ENCODE peak calls at places on chromosomes 4 and X, in five cellular contexts. C, L, H, G and B are unnamed samples.

GRCh38 chr4:150581206-150581605 is 745 bp upstream of the MAB21L2 start:
- DNase-seq in C (no peak), L (no peak), H (no peak), G (no peak), B (no peak)

GRCh38 chr4:182975806-182976205 is 58.6 kb upstream of the DCTD start:
- DNase-seq in C (no peak), L (no peak), H (no peak), G (peak; percentile 67), B (peak; percentile 62)

GRCh38 chr4:52957791-52958190 is 95.7 kb downstream of the RASL11B start:
- DNase-seq in C (no peak), L (no peak), H (no peak), G (no peak), B (no peak)

GRCh38 chr4:38804654-38805295 is at the start of gene TLR1:
- DNase-seq in C (no peak), L (no peak), H (no peak), G (peak; percentile 35), B (peak; percentile 46)

GRCh38 chrX:101057095-101057714 is 5.3 kb upstream of the TRMT2B start:
- DNase-seq in C (no peak), L (no peak), H (no peak), G (no peak), B (no peak)

GRCh38 chr4:142818009-142818408 is 28.1 kb downstream of the INPP4B start:
- DNase-seq in C (no peak), L (no peak), H (no peak), G (peak; percentile 16), B (no peak)

GRCh38 chr4:8303081-8303480 is 33.5 kb downstream of the HTRA3 start:
- DNase-seq in C (peak; percentile 14), L (no peak), H (peak; percentile 24), G (no peak), B (no peak)

GRCh38 chr4:7784131-7784870 is 155.4 kb downstream of the AFAP1 start:
- DNase-seq in C (peak; percentile 52), L (no peak), H (no peak), G (no peak), B (no peak)

GRCh38 chrX:53239474-53239873 is 14.5 kb upstream of the KDM5C start:
- DNase-seq in C (no peak), L (no peak), H (peak; percentile 81), G (no peak), B (no peak)

GRCh38 chr4:3363411-3364141 is 70.8 kb downstream of the RGS12 start:
- DNase-seq in C (no peak), L (peak; percentile 19), H (no peak), G (no peak), B (no peak)

GRCh38 chr4:190020790-190021717 is 6.0 kb downstream of the FRG2 start:
- DNase-seq in C (no peak), L (peak; percentile 52), H (peak; percentile 88), G (no peak), B (no peak)

GRCh38 chr4:110049951-110050925 is 137.6 kb downstream of the EGF start:
- DNase-seq in C (no peak), L (peak; percentile 62), H (peak; percentile 79), G (no peak), B (peak; percentile 15)

GRCh38 chr4:2247128-2248043 is 5.5 kb upstream of the HAUS3 start:
- DNase-seq in C (no peak), L (peak; percentile 54), H (peak; percentile 41), G (no peak), B (no peak)

GRCh38 chr4:55396305-55397023 is 707 bp downstream of the TMEM165 start:
- DNase-seq in C (no peak), L (peak; percentile 64), H (peak; percentile 79), G (no peak), B (no peak)

GRCh38 chr4:986428-986948 is 356 bp upstream of the IDUA start:
- DNase-seq in C (no peak), L (no peak), H (no peak), G (no peak), B (no peak)

GRCh38 chrX:112536544-112536943 is 143.2 kb downstream of the LHFPL1 start:
- DNase-seq in C (no peak), L (no peak), H (peak; percentile 89), G (no peak), B (no peak)

GRCh38 chr4:24330198-24330972 is 254.0 kb downstream of the DHX15 start:
- DNase-seq in C (no peak), L (no peak), H (no peak), G (no peak), B (no peak)

GRCh38 chr4:88660446-88661294 is 37.0 kb downstream of the NAP1L5 start:
- DNase-seq in C (no peak), L (no peak), H (no peak), G (peak; percentile 85), B (peak; percentile 64)

GRCh38 chr4:167028976-167029375 is 205.3 kb downstream of the SPOCK3 start:
- DNase-seq in C (no peak), L (no peak), H (no peak), G (no peak), B (no peak)

GRCh38 chrX:100829730-100830129 is 9.5 kb downstream of the CSTF2 start:
- DNase-seq in C (no peak), L (no peak), H (no peak), G (no peak), B (no peak)

GRCh38 chr4:52852041-52852440 is 10.1 kb upstream of the RASL11B start:
- DNase-seq in C (no peak), L (no peak), H (no peak), G (no peak), B (no peak)

GRCh38 chr4:89334311-89334710 is 26.7 kb upstream of the GPRIN3 start:
- DNase-seq in C (no peak), L (no peak), H (no peak), G (no peak), B (no peak)

GRCh38 chr4:114558446-114559020 is 40.1 kb upstream of the UGT8 start:
- DNase-seq in C (no peak), L (no peak), H (no peak), G (no peak), B (no peak)

GRCh38 chr4:15649914-15650545 is 5.1 kb downstream of the FBXL5 start:
- DNase-seq in C (no peak), L (peak; percentile 65), H (peak; percentile 81), G (peak; percentile 7), B (no peak)

GRCh38 chr4:139919513-139919912 is 234.5 kb downstream of the MAML3 start:
- DNase-seq in C (no peak), L (peak; percentile 37), H (no peak), G (no peak), B (no peak)

GRCh38 chr4:14529653-14530052 is 472.6 kb upstream of the CPEB2 start:
- DNase-seq in C (no peak), L (no peak), H (peak; percentile 75), G (no peak), B (no peak)

GRCh38 chrX:3134316-3134715 is 93.0 kb downstream of the ARSF start:
- DNase-seq in C (no peak), L (no peak), H (no peak), G (no peak), B (no peak)

GRCh38 chr4:38387348-38387747 is 276.7 kb upstream of the KLF3 start:
- DNase-seq in C (no peak), L (peak; percentile 85), H (no peak), G (peak; percentile 59), B (no peak)

GRCh38 chrX:131308980-131309379 is 19.9 kb upstream of the IGSF1 start:
- DNase-seq in C (no peak), L (no peak), H (no peak), G (no peak), B (no peak)

GRCh38 chr4:138007572-138007971 is 234.6 kb downstream of the SLC7A11 start:
- DNase-seq in C (no peak), L (no peak), H (no peak), G (no peak), B (no peak)

GRCh38 chr4:126223784-126224407 is 909.1 kb downstream of the FAT4 start:
- DNase-seq in C (no peak), L (no peak), H (no peak), G (no peak), B (no peak)

GRCh38 chrX:150581093-150581775 is 12.8 kb downstream of the MTM1 start:
- DNase-seq in C (no peak), L (no peak), H (no peak), G (no peak), B (peak; percentile 35)

GRCh38 chrX:72685810-72686465 is 28.2 kb downstream of the PHKA1 start:
- DNase-seq in C (no peak), L (no peak), H (no peak), G (peak; percentile 2), B (peak; percentile 0)

GRCh38 chrX:8179653-8180052 is 8.6 kb upstream of the VCX2 start:
- DNase-seq in C (no peak), L (no peak), H (no peak), G (no peak), B (no peak)
- TF ChIP-seq CTCF in C (peak; percentile 35), L (no peak), H (peak; percentile 61), G (no peak), B (no peak)

GRCh38 chr4:132062611-132063239 is 1086.4 kb upstream of the PCDH10 start:
- DNase-seq in C (no peak), L (no peak), H (no peak), G (no peak), B (no peak)
- H3K4me3 ChIP-seq in C (no peak overlapping the region), L (no peak overlapping the region), H (no peak overlapping the region), G (no peak overlapping the region), B (no peak overlapping the region)

GRCh38 chr4:153232768-153233167 is 28.5 kb downstream of the TRIM2 start:
- DNase-seq in C (no peak), L (no peak), H (peak; percentile 91), G (no peak), B (no peak)
- TF ChIP-seq CTCF in C (no peak), L (no peak), H (peak; percentile 81), G (peak; percentile 17), B (peak; percentile 30)

GRCh38 chr4:148441986-148442829 is at the start of gene NR3C2:
- DNase-seq in C (peak; percentile 95), L (peak; percentile 100), H (peak; percentile 99), G (peak; percentile 91), B (peak; percentile 83)

GRCh38 chr4:148442830-148443549 is 776 bp upstream of the NR3C2 start:
- DNase-seq in C (no peak), L (peak; percentile 48), H (no peak), G (no peak), B (no peak)

GRCh38 chr4:148443550-148444295 is 1.5 kb upstream of the NR3C2 start:
- DNase-seq in C (no peak), L (peak; percentile 43), H (peak; percentile 73), G (no peak), B (no peak)

GRCh38 chr4:148444296-148445070 is 2.3 kb upstream of the NR3C2 start:
- DNase-seq in C (no peak), L (peak; percentile 51), H (peak; percentile 81), G (no peak), B (no peak)

DNA sequence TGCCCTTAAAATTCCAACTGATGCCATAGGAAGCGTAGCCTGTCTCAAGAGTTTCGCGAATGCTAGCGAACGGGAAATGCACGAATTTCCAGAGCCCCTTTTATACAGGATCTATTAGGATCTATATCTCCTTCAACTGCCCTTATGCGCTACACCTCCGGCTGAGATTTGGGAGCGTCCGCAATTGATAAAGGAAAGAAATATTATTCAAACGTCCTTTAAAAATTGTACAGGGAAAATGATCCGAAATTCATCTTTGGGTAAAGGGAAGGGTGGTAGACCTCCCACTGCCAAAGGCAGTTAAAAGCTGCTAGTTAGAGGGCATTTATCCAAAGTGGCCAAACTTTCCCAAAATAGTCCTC is 609 bp downstream of the NR3C2 start:
- DNase-seq in C (no peak), L (peak; percentile 26), H (no peak), G (no peak), B (no peak)
- H3K4me3 ChIP-seq in C (peak overlapping the region; percentile 48), L (peak overlapping the region; percentile 25), H (peak overlapping the region; percentile 88), G (peak overlapping the region; percentile 90), B (peak overlapping the region; percentile 57)